ENCODE peak calls at places on chromosomes 4 and X, in ten cellular contexts. C is NCI-H1694, Z is SK-N-SH, G is foreskin fibroblast, D is GOT3, S is epithelial cell of esophagus, Q is OCI-LY7, Y is NT2/D1, T is NCI-H510A treated with DMSO at 0.1 percent for 48 hours, W is ascending aorta. U is an unnamed sample.

GRCh38 chr4:112633477-112634235 is 3.1 kb downstream of the ZGRF1 start:
- DNase-seq in T (peak), C (peak), W (no peak), D (no peak), Z (peak), Q (peak), G (peak), S (peak), Y (no peak), U (peak)

GRCh38 chr4:151304755-151305154 is 20.6 kb downstream of the SH3D19 start:
- DNase-seq in T (peak), Y (no peak), S (peak), Z (no peak), D (no peak), Q (no peak), W (no peak), C (peak), G (no peak), U (no peak)

GRCh38 chr4:168353746-168354145 is 35.2 kb upstream of the DDX60 start:
- DNase-seq in Q (no peak), G (no peak), C (no peak), Z (no peak), D (no peak), T (no peak), S (peak), W (no peak), Y (no peak), U (no peak)

GRCh38 chr4:104942990-104943758 is 203.5 kb upstream of the TET2 start:
- DNase-seq in W (no peak), T (no peak), Y (no peak), C (no peak), S (peak), Z (no peak), D (no peak), G (no peak), Q (no peak), U (no peak)

GRCh38 chrX:1451251-1451675 is 1.4 kb downstream of the ASMTL start:
- DNase-seq in S (no peak), D (no peak), Y (no peak), G (no peak), Q (no peak), T (no peak), C (no peak), Z (no peak), W (no peak), U (no peak)

GRCh38 chr4:10342866-10343265 is 114.4 kb downstream of the ZNF518B start:
- DNase-seq in G (no peak), Y (no peak), S (no peak), C (no peak), D (no peak), Q (no peak), W (no peak), T (no peak), Z (no peak), U (no peak)

GRCh38 chrX:56762707-56763555 is 33.9 kb downstream of the NBDY start:
- DNase-seq in Z (no peak), S (no peak), W (no peak), G (no peak), D (no peak), Y (no peak), T (no peak), Q (no peak), C (no peak), U (no peak)

GRCh38 chr4:40333921-40334352 is 1.2 kb upstream of the CHRNA9 start:
- DNase-seq in Y (no peak), G (peak), W (no peak), T (peak), D (peak), Z (peak), C (no peak), Q (no peak), S (peak), U (peak)

GRCh38 chr4:118280501-118281218 is 72.1 kb downstream of the PRSS12 start:
- DNase-seq in G (peak), Q (peak), S (peak), Y (peak), Z (peak), D (no peak), T (peak), W (no peak), C (peak), U (peak)

GRCh38 chr4:118783887-118784286 is 52.0 kb downstream of the SEC24D start:
- DNase-seq in W (no peak), Z (no peak), T (no peak), S (peak), G (no peak), Q (no peak), Y (no peak), C (no peak), D (no peak), U (no peak)

GRCh38 chr4:75777589-75777988 is 53.2 kb downstream of the USO1 start:
- DNase-seq in T (no peak), D (no peak), Z (no peak), W (no peak), S (no peak), C (no peak), Q (no peak), Y (no peak), G (no peak), U (no peak)

GRCh38 chr4:78293841-78294301 is 236.7 kb downstream of the FRAS1 start:
- DNase-seq in G (peak), Z (no peak), Q (no peak), C (no peak), D (no peak), S (peak), W (no peak), Y (no peak), T (no peak), U (no peak)

GRCh38 chrX:154730271-154730883 is 20.5 kb downstream of the GAB3 start:
- DNase-seq in Y (no peak), S (no peak), Z (no peak), W (no peak), T (no peak), D (no peak), G (peak), C (no peak), Q (no peak), U (no peak)

GRCh38 chr4:184170996-184171395 is 46.7 kb downstream of the ENPP6 start:
- DNase-seq in G (peak), T (peak), Q (no peak), Z (no peak), S (peak), Y (no peak), D (no peak), C (no peak), W (no peak), U (peak)

GRCh38 chr4:99635601-99636000 is 22.0 kb downstream of the C4orf54 start:
- DNase-seq in Y (no peak), D (no peak), W (no peak), T (no peak), Q (no peak), Z (no peak), S (peak), C (no peak), G (no peak), U (no peak)

GRCh38 chrX:110341189-110342035 is 17.2 kb upstream of the RTL9 start:
- DNase-seq in G (peak), Q (peak), W (no peak), Z (no peak), D (no peak), Y (no peak), C (no peak), T (no peak), S (peak), U (no peak)

GRCh38 chr4:19329631-19330030 is 922.1 kb upstream of the SLIT2 start:
- DNase-seq in Y (no peak), T (no peak), S (peak), Q (no peak), W (no peak), G (peak), C (no peak), Z (no peak), D (no peak), U (no peak)

GRCh38 chr4:107712236-107712635 is 7.8 kb downstream of the PAPSS1 start:
- DNase-seq in G (no peak), C (no peak), D (no peak), T (no peak), S (no peak), Q (no peak), Y (no peak), W (no peak), Z (no peak), U (no peak)

GRCh38 chrX:56762220-56762619 is 33.2 kb downstream of the NBDY start:
- DNase-seq in W (no peak), Z (no peak), Y (no peak), S (no peak), T (no peak), G (no peak), D (no peak), C (no peak), Q (peak), U (no peak)

GRCh38 chrX:137428251-137428661 is 137.7 kb upstream of the ZIC3 start:
- DNase-seq in T (no peak), D (no peak), Q (no peak), W (no peak), C (no peak), G (no peak), Y (no peak), Z (no peak), S (no peak), U (peak)

GRCh38 chr4:183140911-183141320 is 41.9 kb downstream of the WWC2 start:
- DNase-seq in Q (no peak), D (no peak), T (no peak), S (peak), G (peak), C (no peak), W (no peak), Z (no peak), Y (no peak), U (no peak)

U was measured in iPS-NIHi11.